ENCODE peak calls at places on chromosomes 7 and 10, in four cellular contexts. G is HepG2, K is HCT116, R is T-cell. I is an unnamed sample.

GRCh38 chr7:137987011-137987334 is 14.9 kb downstream of the CREB3L2 start:
- ATAC-seq in G (no peak), R (no peak), K (no peak), I (no peak)

GRCh38 chr10:114026189-114027040 is 17.3 kb upstream of the ADRB1 start:
- ATAC-seq in K (peak), G (no peak), R (no peak), I (peak)

GRCh38 chr7:119472398-119473038 is 800.5 kb upstream of the KCND2 start:
- ATAC-seq in K (peak), R (no peak), G (peak), I (no peak)

GRCh38 chr7:158028290-158028941 is 559.2 kb downstream of the PTPRN2 start:
- ATAC-seq in R (no peak), G (peak), K (no peak), I (no peak)

GRCh38 chr10:14569274-14570060 is 205.2 kb downstream of the FAM107B start:
- ATAC-seq in R (peak), G (no peak), K (no peak), I (peak)

GRCh38 chr7:134949171-134949570 is 37.1 kb upstream of the AGBL3 start:
- ATAC-seq in G (no peak), R (no peak), K (no peak), I (no peak)

GRCh38 chr7:12643644-12644043 is 43.8 kb upstream of the ARL4A start:
- ATAC-seq in G (no peak), R (no peak), K (no peak), I (no peak)

GRCh38 chr10:17984056-17984455 is 32.3 kb downstream of the SLC39A12 start:
- ATAC-seq in R (no peak), K (peak), G (no peak), I (no peak)

GRCh38 chr7:50656141-50656895 is 91.1 kb upstream of the DDC start:
- ATAC-seq in G (peak), R (no peak), K (no peak), I (no peak)

GRCh38 chr7:98284335-98285036 is 3.0 kb downstream of the BRI3 start:
- ATAC-seq in K (no peak), G (peak), R (no peak), I (peak)

GRCh38 chr7:95397381-95397780 is 1.2 kb upstream of the PON3 start:
- ATAC-seq in K (no peak), G (peak), R (no peak), I (no peak)

GRCh38 chr10:102269017-102269416 is 23.7 kb downstream of the GBF1 start:
- ATAC-seq in G (no peak), R (no peak), K (no peak), I (no peak)

GRCh38 chr7:15764010-15764409 is 77.5 kb upstream of the MEOX2 start:
- ATAC-seq in R (no peak), G (no peak), K (no peak), I (no peak)

GRCh38 chr10:99236627-99237309 is 1.1 kb upstream of the HPSE2 start:
- ATAC-seq in R (no peak), G (no peak), K (no peak), I (no peak)

GRCh38 chr7:50315739-50316671 is 11.5 kb downstream of the IKZF1 start:
- ATAC-seq in R (no peak), G (no peak), K (no peak), I (no peak)

GRCh38 chr7:107122483-107122882 is 46.3 kb upstream of the HBP1 start:
- ATAC-seq in G (no peak), K (no peak), R (no peak), I (no peak)

GRCh38 chr7:39950473-39951155 is 558 bp downstream of the CDK13 start:
- ATAC-seq in G (peak), K (peak), R (no peak), I (peak)

GRCh38 chr10:88952647-88953111 is at the start of gene ACTA2:
- ATAC-seq in K (no peak), G (no peak), R (no peak), I (no peak)

GRCh38 chr10:11066520-11066919 is 48.8 kb downstream of the CELF2 start:
- ATAC-seq in R (no peak), G (no peak), K (no peak), I (no peak)

GRCh38 chr10:126468876-126469643 is 80.8 kb upstream of the ADAM12 start:
- ATAC-seq in K (no peak), G (no peak), R (peak), I (no peak)

GRCh38 chr10:22681783-22682183 is 32.6 kb downstream of the PIP4K2A start:
- ATAC-seq in R (peak), K (peak), G (peak), I (peak)

GRCh38 chr7:100171087-100171681 is 2.8 kb upstream of the GAL3ST4 start:
- ATAC-seq in K (no peak), R (peak), G (peak), I (peak)